ENCODE peak calls at places on chromosomes 13 and 19, in five cellular contexts. One of them, this sample, is unnamed.
A peak's percentile ranks its signal among the peaks of the same experiment; 100 is the strongest.

GRCh38 chr13:42735011-42735410 is 46.4 kb upstream of the FAM216B start:
- ATAC-seq in HepG2: no peak
- ATAC-seq in GM12878: no peak
- ATAC-seq in K562: no peak
- ATAC-seq in upper lobe of left lung: no peak
- ATAC-seq in this sample: no peak

GRCh38 chr13:47179321-47179720 is 282.5 kb upstream of the HTR2A start:
- ATAC-seq in HepG2: no peak
- ATAC-seq in upper lobe of left lung: no peak
- ATAC-seq in K562: no peak
- ATAC-seq in GM12878: no peak
- ATAC-seq in this sample: no peak

GRCh38 chr19:56273563-56274117 is 1.1 kb downstream of the EDDM13 start:
- ATAC-seq in upper lobe of left lung: no peak
- ATAC-seq in HepG2: no peak
- ATAC-seq in GM12878: no peak
- ATAC-seq in K562: no peak
- ATAC-seq in this sample: no peak

GRCh38 chr13:51935326-51936171 is 73.8 kb downstream of the CCDC70 start:
- ATAC-seq in upper lobe of left lung: peak; percentile 25
- ATAC-seq in GM12878: peak; percentile 54
- ATAC-seq in HepG2: peak; percentile 76
- ATAC-seq in K562: peak; percentile 77
- ATAC-seq in this sample: no peak

GRCh38 chr13:68099616-68100015 is 869.5 kb upstream of the PCDH9 start:
- ATAC-seq in K562: no peak
- ATAC-seq in GM12878: no peak
- ATAC-seq in upper lobe of left lung: no peak
- ATAC-seq in HepG2: no peak
- ATAC-seq in this sample: no peak

GRCh38 chr13:26628706-26629105 is 71.2 kb downstream of the WASF3 start:
- ATAC-seq in upper lobe of left lung: peak; percentile 47
- ATAC-seq in GM12878: no peak
- ATAC-seq in K562: peak; percentile 64
- ATAC-seq in HepG2: peak; percentile 88
- ATAC-seq in this sample: no peak

GRCh38 chr13:76622336-76623045 is 263.7 kb downstream of the KCTD12 start:
- ATAC-seq in GM12878: no peak
- ATAC-seq in K562: no peak
- ATAC-seq in HepG2: no peak
- ATAC-seq in upper lobe of left lung: no peak
- ATAC-seq in this sample: no peak

GRCh38 chr19:4800591-4801081 is 9.1 kb downstream of the FEM1A start:
- ATAC-seq in HepG2: peak; percentile 26
- ATAC-seq in K562: no peak
- ATAC-seq in GM12878: no peak
- ATAC-seq in upper lobe of left lung: peak; percentile 40
- ATAC-seq in this sample: no peak

GRCh38 chr19:35474104-35474503 is 16.2 kb downstream of the KRTDAP start:
- ATAC-seq in HepG2: no peak
- ATAC-seq in GM12878: no peak
- ATAC-seq in upper lobe of left lung: no peak
- ATAC-seq in K562: no peak
- ATAC-seq in this sample: no peak

GRCh38 chr13:50691682-50692263 is 151.7 kb downstream of the DLEU7 start:
- ATAC-seq in upper lobe of left lung: no peak
- ATAC-seq in HepG2: no peak
- ATAC-seq in K562: peak; percentile 57
- ATAC-seq in GM12878: no peak
- ATAC-seq in this sample: no peak

GRCh38 chr19:18229474-18229873 is 3.2 kb upstream of the PDE4C start:
- ATAC-seq in GM12878: no peak
- ATAC-seq in HepG2: no peak
- ATAC-seq in upper lobe of left lung: no peak
- ATAC-seq in K562: no peak
- ATAC-seq in this sample: no peak
- H3K27me3 ChIP-seq in GM12878: peaks cover 3% of the 10 kb centered on the region
- H3K27me3 ChIP-seq in HepG2: peaks cover 4% of the 10 kb centered on the region
- H3K27me3 ChIP-seq in upper lobe of left lung: peaks cover 13% of the 10 kb centered on the region
- H3K27me3 ChIP-seq in K562: no peaks in the 10 kb centered on the region
- H3K27me3 ChIP-seq in this sample: peaks cover 99% of the 10 kb centered on the region

DNA sequence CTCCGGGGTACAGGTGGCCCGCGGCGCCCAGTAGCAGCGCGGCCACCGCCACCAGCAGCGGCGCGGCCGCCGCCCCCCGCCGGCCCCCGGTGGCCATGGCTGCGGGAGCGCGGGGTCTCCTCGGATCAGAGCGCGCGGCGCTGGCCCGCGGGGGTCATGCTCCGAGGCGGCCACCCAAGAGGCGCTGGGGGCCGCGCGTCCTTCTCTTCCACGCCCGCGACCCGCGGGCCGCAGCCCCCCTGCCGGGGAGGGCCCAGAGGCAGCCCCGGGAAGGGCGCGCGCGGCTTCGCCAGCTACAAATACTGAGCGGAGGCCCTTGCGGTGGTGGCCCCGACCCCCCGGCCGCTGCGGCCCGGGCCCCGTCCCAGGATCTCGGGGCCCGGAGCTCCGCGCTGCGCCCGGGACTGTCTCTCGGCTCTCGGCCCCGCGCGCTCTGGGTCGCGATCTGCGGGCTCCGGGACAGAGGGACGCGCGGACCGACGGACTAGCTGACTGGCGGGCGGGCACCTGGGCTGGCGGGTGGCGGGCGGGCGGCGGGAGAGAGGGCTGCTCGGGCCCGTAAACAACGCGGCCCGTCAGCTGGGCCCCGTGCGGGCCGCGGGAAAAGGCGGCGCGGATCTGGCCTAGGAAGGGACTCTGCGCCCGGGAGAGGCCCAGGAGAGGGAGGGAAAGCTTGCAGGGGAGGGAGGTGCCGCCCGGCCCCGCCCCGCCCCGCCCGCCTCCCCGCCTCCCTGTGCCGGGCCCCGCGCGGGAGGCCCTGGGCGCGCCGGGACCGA is at the start of gene INSR:
- ATAC-seq in upper lobe of left lung: peak; percentile 98
- ATAC-seq in K562: peak; percentile 97
- ATAC-seq in HepG2: peak; percentile 83
- ATAC-seq in GM12878: peak; percentile 82
- ATAC-seq in this sample: peak; percentile 97
- TF ChIP-seq EP300 in upper lobe of left lung: no peak
- TF ChIP-seq EP300 in K562: no peak
- TF ChIP-seq EP300 in HepG2: peak; percentile 36
- TF ChIP-seq EP300 in GM12878: no peak
- TF ChIP-seq EP300 in this sample: no peak

GRCh38 chr19:38878575-38879399 is 712 bp upstream of the RINL start:
- ATAC-seq in HepG2: peak; percentile 41
- ATAC-seq in GM12878: peak; percentile 36
- ATAC-seq in K562: peak; percentile 13
- ATAC-seq in upper lobe of left lung: no peak
- ATAC-seq in this sample: no peak
- TF ChIP-seq CTCF in HepG2: peak; percentile 18
- TF ChIP-seq CTCF in GM12878: peak; percentile 11
- TF ChIP-seq CTCF in K562: no peak
- TF ChIP-seq CTCF in upper lobe of left lung: no peak
- TF ChIP-seq CTCF in this sample: no peak

GRCh38 chr19:41910992-41911888 is 17.0 kb downstream of the ERFL start:
- ATAC-seq in HepG2: no peak
- ATAC-seq in K562: no peak
- ATAC-seq in GM12878: no peak
- ATAC-seq in upper lobe of left lung: no peak
- ATAC-seq in this sample: no peak

GRCh38 chr19:41912899-41913475 is 15.3 kb downstream of the ERFL start:
- ATAC-seq in K562: peak; percentile 60
- ATAC-seq in HepG2: peak; percentile 51
- ATAC-seq in upper lobe of left lung: peak; percentile 14
- ATAC-seq in GM12878: peak; percentile 47
- ATAC-seq in this sample: no peak

GRCh38 chr19:41913476-41914190 is 14.6 kb downstream of the ERFL start:
- ATAC-seq in upper lobe of left lung: no peak
- ATAC-seq in HepG2: peak; percentile 18
- ATAC-seq in GM12878: peak; percentile 20
- ATAC-seq in K562: no peak
- ATAC-seq in this sample: no peak

GRCh38 chr19:41910240-41910991 is 17.8 kb downstream of the ERFL start:
- ATAC-seq in K562: no peak
- ATAC-seq in upper lobe of left lung: no peak
- ATAC-seq in HepG2: no peak
- ATAC-seq in GM12878: no peak
- ATAC-seq in this sample: no peak

DNA sequence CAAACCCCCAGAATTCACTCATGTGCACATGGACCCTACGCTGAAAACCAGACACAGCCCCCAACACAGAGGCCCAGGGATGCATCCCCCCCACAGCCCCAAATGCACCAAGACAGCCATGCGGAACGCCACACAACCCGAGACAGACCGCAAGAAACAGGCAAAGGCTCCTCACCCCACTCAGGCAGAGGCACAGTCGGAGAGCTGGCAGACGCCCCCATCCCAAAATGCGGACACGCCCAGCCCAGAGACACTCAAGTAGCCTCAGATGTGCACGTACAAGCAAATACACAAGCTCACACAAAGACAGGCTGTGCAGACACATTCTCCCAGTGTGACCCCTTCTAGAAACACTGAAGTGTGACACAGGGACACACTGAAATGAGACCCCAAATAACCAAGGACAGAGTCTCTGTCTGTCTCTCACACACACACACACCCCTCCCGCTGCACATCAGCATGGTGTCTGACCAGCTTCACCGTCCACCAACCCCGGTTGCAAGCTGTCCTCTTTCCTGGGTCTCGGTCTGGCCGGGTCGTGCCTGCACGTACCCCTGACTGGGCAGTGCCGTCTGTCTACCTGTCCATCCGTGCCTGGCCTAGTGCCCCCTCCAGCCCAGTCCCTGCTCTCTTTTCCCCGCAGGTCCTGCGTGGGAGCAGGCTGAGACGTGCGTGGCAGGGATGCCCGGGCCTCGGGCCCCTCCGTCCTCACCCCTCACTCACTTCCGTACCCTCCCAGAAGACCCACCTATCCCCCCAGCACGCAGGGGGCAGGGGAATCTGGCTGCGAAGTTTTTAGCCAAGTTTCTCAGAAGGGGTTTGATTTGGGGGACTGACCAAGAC is 16.1 kb downstream of the ERFL start:
- ATAC-seq in upper lobe of left lung: peak; percentile 2
- ATAC-seq in GM12878: peak; percentile 6
- ATAC-seq in HepG2: peak; percentile 8
- ATAC-seq in K562: peak; percentile 10
- ATAC-seq in this sample: no peak
- H3K27me3 ChIP-seq in upper lobe of left lung: peaks cover 13% of the 10 kb centered on the region
- H3K27me3 ChIP-seq in GM12878: peaks cover 3% of the 10 kb centered on the region
- H3K27me3 ChIP-seq in HepG2: peaks cover 35% of the 10 kb centered on the region
- H3K27me3 ChIP-seq in K562: peaks cover 32% of the 10 kb centered on the region
- H3K27me3 ChIP-seq in this sample: peaks cover 85% of the 10 kb centered on the region

GRCh38 chr19:1254081-1254527 is 5.7 kb downstream of the MIDN start:
- ATAC-seq in HepG2: no peak
- ATAC-seq in upper lobe of left lung: no peak
- ATAC-seq in GM12878: no peak
- ATAC-seq in K562: no peak
- ATAC-seq in this sample: no peak

GRCh38 chr19:1252221-1252817 is 3.9 kb downstream of the MIDN start:
- ATAC-seq in GM12878: peak; percentile 15
- ATAC-seq in HepG2: peak; percentile 8
- ATAC-seq in upper lobe of left lung: peak; percentile 62
- ATAC-seq in K562: no peak
- ATAC-seq in this sample: peak; percentile 57

GRCh38 chr19:1254530-1255185 is 6.3 kb downstream of the MIDN start:
- ATAC-seq in upper lobe of left lung: no peak
- ATAC-seq in GM12878: no peak
- ATAC-seq in K562: no peak
- ATAC-seq in HepG2: no peak
- ATAC-seq in this sample: no peak

GRCh38 chr19:1252818-1253513 is 4.6 kb downstream of the MIDN start:
- ATAC-seq in K562: peak; percentile 57
- ATAC-seq in GM12878: peak; percentile 36
- ATAC-seq in upper lobe of left lung: peak; percentile 59
- ATAC-seq in HepG2: peak; percentile 26
- ATAC-seq in this sample: peak; percentile 62

DNA sequence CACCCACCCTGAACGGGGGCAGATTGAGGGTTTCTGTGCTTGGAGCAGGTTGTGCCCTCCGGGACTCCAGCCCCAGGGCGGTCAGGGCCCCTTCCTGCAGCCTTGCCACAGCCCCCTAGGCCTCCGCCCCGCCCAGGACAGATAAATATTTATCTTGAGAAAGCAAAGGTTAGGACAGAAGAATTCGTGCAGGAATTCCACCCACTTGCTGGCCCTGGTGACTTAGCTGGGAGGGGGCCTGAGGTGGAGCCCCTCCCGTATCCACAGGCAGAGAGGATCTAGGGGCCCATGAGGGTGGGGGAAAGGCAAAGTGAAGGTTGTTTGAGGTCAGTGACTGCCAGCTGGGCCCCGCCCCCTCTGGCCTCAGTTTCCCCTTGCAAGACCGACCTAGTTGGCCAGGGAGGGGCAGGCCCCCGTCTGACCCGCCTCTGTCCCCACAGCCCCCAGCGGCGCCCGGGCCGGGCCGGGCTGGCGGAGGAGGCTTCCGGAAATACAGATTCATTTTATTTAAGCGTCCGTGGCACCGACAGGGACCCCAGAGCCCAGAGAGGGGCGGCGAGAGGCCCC is 5.2 kb downstream of the MIDN start:
- ATAC-seq in HepG2: peak; percentile 34
- ATAC-seq in K562: peak; percentile 11
- ATAC-seq in upper lobe of left lung: no peak
- ATAC-seq in GM12878: no peak
- ATAC-seq in this sample: peak; percentile 16
- TF ChIP-seq EP300 in HepG2: peak; percentile 88
- TF ChIP-seq EP300 in K562: peak; percentile 7
- TF ChIP-seq EP300 in upper lobe of left lung: peak; percentile 64
- TF ChIP-seq EP300 in GM12878: no peak
- TF ChIP-seq EP300 in this sample: no peak